ENCODE peak calls at places on chromosome 5, in seven cellular contexts. G, F, S, D, T, E and I are unnamed samples.
A peak's percentile ranks its signal among the peaks of the same experiment; 100 is the strongest.

GRCh38 chr5:142674438-142675210 is 11.3 kb downstream of the FGF1 start:
- DNase-seq in E (peak; percentile 68), T (peak; percentile 82), G (no peak), S (no peak), F (peak; percentile 81), D (peak; percentile 73), I (no peak)

GRCh38 chr5:150104550-150104870 is 18.2 kb upstream of the CSF1R start:
- DNase-seq in S (no peak), F (no peak), T (no peak), G (no peak), E (no peak), D (no peak), I (no peak)

GRCh38 chr5:137731201-137731600 is 4.7 kb downstream of the KLHL3 start:
- DNase-seq in G (no peak), D (no peak), F (no peak), T (peak; percentile 85), E (peak; percentile 64), S (no peak), I (no peak)

GRCh38 chr5:62066878-62067277 is 239.1 kb upstream of the KIF2A start:
- DNase-seq in F (no peak), T (no peak), G (no peak), S (no peak), D (no peak), E (no peak), I (no peak)

GRCh38 chr5:33936004-33936380 is 194 bp upstream of the RXFP3 start:
- DNase-seq in D (peak; percentile 66), E (no peak), G (peak; percentile 12), F (peak; percentile 71), T (peak; percentile 51), S (peak; percentile 69), I (no peak)

GRCh38 chr5:37905230-37905629 is 65.4 kb upstream of the GDNF start:
- DNase-seq in G (no peak), E (no peak), S (no peak), T (no peak), F (no peak), D (no peak), I (no peak)

GRCh38 chr5:97115932-97116331 is 26.5 kb downstream of the LIX1 start:
- DNase-seq in F (no peak), S (no peak), T (no peak), E (no peak), D (no peak), G (no peak), I (no peak)

GRCh38 chr5:13143630-13144029 is 800.9 kb downstream of the DNAH5 start:
- DNase-seq in D (no peak), F (no peak), G (no peak), T (no peak), S (no peak), E (no peak), I (no peak)

GRCh38 chr5:10490927-10491672 is 49.4 kb downstream of the ROPN1L start:
- DNase-seq in F (no peak), G (no peak), T (no peak), E (no peak), S (no peak), D (no peak), I (no peak)

GRCh38 chr5:36369092-36369737 is 67.5 kb upstream of the RANBP3L start:
- DNase-seq in S (no peak), E (no peak), T (peak; percentile 50), F (peak; percentile 58), G (no peak), D (peak; percentile 42), I (no peak)

GRCh38 chr5:177496111-177497010 is 1.0 kb downstream of the PDLIM7 start:
- DNase-seq in G (peak; percentile 93), S (peak; percentile 46), T (peak; percentile 89), E (peak; percentile 74), F (peak; percentile 97), D (peak; percentile 92), I (peak; percentile 68)

GRCh38 chr5:123176224-123176937 is 87.3 kb downstream of the PRDM6 start:
- DNase-seq in F (no peak), D (peak; percentile 21), G (no peak), T (peak; percentile 60), E (peak; percentile 11), S (no peak), I (no peak)

GRCh38 chr5:141691867-141692532 is 10.0 kb upstream of the ARAP3 start:
- DNase-seq in G (peak; percentile 71), T (peak; percentile 63), E (peak; percentile 27), F (peak; percentile 73), S (peak; percentile 81), D (peak; percentile 79), I (no peak)

GRCh38 chr5:175015028-175015427 is 290.6 kb downstream of the MSX2 start:
- DNase-seq in F (no peak), S (no peak), E (no peak), G (peak; percentile 29), D (no peak), T (no peak), I (no peak)

GRCh38 chr5:154470949-154471870 is 6.8 kb downstream of the HAND1 start:
- DNase-seq in G (no peak), F (no peak), D (no peak), S (no peak), E (no peak), T (no peak), I (no peak)

GRCh38 chr5:125499969-125500368 is 753.5 kb upstream of the ZNF608 start:
- DNase-seq in D (no peak), T (no peak), E (no peak), F (no peak), G (no peak), S (no peak), I (no peak)

GRCh38 chr5:80083115-80083890 is 48.2 kb downstream of the THBS4 start:
- DNase-seq in F (peak; percentile 67), T (peak; percentile 85), S (peak; percentile 64), G (peak; percentile 82), D (peak; percentile 80), E (peak; percentile 55), I (peak; percentile 16)

DNA sequence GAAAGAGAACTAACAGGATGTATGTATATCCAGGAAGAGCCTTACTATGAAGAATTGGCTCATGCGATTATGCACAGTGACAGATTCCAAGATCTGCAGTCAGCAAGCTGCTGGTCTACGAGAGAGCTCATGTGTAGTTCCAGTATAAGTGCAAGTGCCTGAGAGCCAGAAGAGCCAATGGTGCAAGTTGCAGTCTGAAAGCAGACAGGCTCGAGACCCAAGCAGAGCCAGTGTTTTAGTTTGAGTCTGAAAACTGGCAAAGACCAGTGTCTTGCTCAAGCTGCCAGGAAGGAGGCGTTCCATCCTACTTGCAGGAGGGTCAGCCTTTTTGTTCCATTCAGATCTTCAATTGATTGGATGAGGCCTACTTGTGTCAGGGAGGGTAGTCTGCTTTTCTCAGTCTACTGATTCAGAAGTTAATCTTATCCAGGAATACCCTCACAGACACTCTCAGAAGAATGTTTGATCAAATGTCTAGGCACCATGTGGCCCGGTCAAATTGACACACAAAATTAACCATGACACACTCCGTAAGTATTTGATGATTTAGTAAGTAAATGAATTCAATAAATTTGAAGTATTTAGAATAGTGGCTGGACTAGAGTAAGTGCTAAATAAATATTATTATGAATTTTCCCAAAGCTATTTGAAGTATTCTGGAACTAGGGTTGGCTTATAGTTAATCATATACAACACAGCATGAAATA is 372.1 kb upstream of the SGCD start:
- DNase-seq in T (peak; percentile 73), S (no peak), E (no peak), G (no peak), D (no peak), F (no peak), I (no peak)
- TF ChIP-seq CTCF in T (no peak), S (no peak), E (no peak), G (no peak), D (no peak), F (no peak), I (no peak)

GRCh38 chr5:5969942-5970483 is 408.3 kb downstream of the MED10 start:
- DNase-seq in D (no peak), F (no peak), E (no peak), G (no peak), T (no peak), S (no peak), I (no peak)

GRCh38 chr5:5967945-5968344 is 410.4 kb downstream of the MED10 start:
- DNase-seq in E (no peak), T (no peak), S (no peak), G (no peak), D (no peak), F (no peak), I (no peak)

GRCh38 chr5:5965132-5965531 is 413.2 kb downstream of the MED10 start:
- DNase-seq in E (no peak), S (no peak), D (no peak), T (no peak), G (no peak), F (no peak), I (no peak)

GRCh38 chr5:5968981-5969380 is 409.4 kb downstream of the MED10 start:
- DNase-seq in E (no peak), T (no peak), F (no peak), S (no peak), G (no peak), D (no peak), I (no peak)

DNA sequence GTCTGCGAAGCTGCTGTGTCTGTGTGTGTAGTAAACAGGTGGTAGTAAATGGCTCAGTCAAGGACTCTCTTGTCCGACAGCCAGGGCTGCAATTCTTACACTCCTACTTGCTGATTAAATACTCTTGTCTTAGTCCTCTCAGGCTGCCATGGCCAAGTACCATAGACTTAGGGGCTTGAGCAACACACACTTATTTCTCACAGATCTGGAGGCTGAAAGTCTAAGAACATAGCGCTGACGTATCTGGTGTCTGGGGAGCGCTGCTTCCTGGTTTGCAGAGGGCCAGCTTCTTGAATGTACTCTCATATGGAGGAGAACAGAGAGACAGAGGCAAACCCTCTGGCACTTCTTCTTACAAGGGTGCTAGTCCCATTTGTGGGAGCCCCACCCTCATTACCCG is 411.0 kb downstream of the MED10 start:
- DNase-seq in E (no peak), G (no peak), S (no peak), D (no peak), F (no peak), T (no peak), I (no peak)
- H3K4me3 ChIP-seq in E (no peak overlapping the region), G (no peak overlapping the region), S (no peak overlapping the region), D (no peak overlapping the region), F (no peak overlapping the region), T (no peak overlapping the region), I (no peak overlapping the region)

DNA sequence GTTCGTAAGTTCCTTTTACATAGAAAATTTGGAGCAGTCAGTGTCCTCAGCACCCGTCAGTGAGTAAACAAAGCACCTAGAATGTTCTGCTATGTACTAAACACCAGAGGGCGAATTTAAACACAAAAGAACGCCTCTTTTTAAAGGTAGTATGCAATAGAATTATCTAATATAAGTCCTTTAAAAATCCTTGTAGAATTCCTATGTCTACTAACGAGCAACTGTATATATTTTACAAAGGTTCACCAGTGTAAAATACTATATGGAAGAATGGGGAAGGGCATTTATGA is 499 bp upstream of the TMEM232 start:
- DNase-seq in S (no peak), T (no peak), E (no peak), D (no peak), F (no peak), G (no peak), I (no peak)
- TF ChIP-seq CTCF in S (no peak), T (peak; percentile 12), E (peak; percentile 5), D (peak; percentile 20), F (peak; percentile 16), G (no peak), I (peak; percentile 15)

DNA sequence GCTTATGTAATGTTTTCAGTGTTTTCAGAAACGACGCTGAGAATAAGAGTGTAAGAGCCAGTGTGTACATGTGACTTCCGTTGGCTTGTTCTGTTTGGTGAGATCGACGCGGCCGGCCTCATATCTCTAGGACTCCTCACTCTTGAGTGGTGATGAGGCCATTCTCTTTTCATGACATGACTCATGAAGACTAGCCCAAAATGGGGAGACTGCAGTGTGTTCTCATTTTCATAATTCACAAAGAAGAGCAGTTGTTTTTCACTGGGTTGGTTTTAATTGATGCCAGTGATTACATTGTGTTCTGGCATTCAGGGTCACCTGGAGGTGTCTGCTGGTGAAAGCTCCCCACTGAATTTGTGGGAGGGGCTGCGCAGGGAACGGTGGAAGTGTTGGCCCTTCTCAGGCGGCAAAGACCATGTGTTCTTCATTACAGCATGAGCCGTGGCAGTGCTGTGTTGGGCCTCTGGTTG is 131.5 kb upstream of the OTULINL start:
- DNase-seq in F (peak; percentile 90), D (peak; percentile 97), G (no peak), S (peak; percentile 27), E (peak; percentile 87), T (peak; percentile 96), I (no peak)
- H3K4me3 ChIP-seq in F (no peak overlapping the region), D (no peak overlapping the region), G (no peak overlapping the region), S (no peak overlapping the region), E (no peak overlapping the region), T (peak overlapping the region; percentile 4), I (no peak overlapping the region)